ENCODE peak calls at places on chromosomes 3 and 15, in six cellular contexts. K, T, E, R, S and U are unnamed samples.

GRCh38 chr3:31760654-31761053 is 220.4 kb downstream of the OSBPL10 start:
- DNase-seq in T (no peak), S (no peak), E (no peak), K (no peak), R (peak; percentile 46), U (no peak)

GRCh38 chr3:72591522-72592421 is 256.5 kb downstream of the SHQ1 start:
- DNase-seq in K (no peak), R (peak; percentile 69), E (no peak), T (no peak), S (peak; percentile 93), U (peak; percentile 81)

GRCh38 chr3:183551930-183552329 is 3.6 kb downstream of the KLHL6 start:
- DNase-seq in R (no peak), S (no peak), K (no peak), E (no peak), T (peak; percentile 35), U (no peak)

GRCh38 chr3:146148468-146148931 is 12.5 kb downstream of the PLOD2 start:
- DNase-seq in E (no peak), T (no peak), S (no peak), R (peak; percentile 47), K (no peak), U (no peak)

GRCh38 chr15:45634442-45635190 is at the start of gene SQOR:
- DNase-seq in T (peak; percentile 68), S (peak; percentile 82), R (peak; percentile 54), E (peak; percentile 53), K (peak; percentile 58), U (peak; percentile 60)

GRCh38 chr3:57397175-57398026 is 104.9 kb upstream of the ASB14 start:
- DNase-seq in R (peak; percentile 42), E (peak; percentile 60), K (peak; percentile 11), S (peak; percentile 70), T (peak; percentile 44), U (peak; percentile 14)

GRCh38 chr15:69760890-69761568 is 308.4 kb downstream of the RPLP1 start:
- DNase-seq in E (no peak), R (peak; percentile 99), T (peak; percentile 69), S (peak; percentile 96), K (no peak), U (peak; percentile 99)

GRCh38 chr3:186386883-186387560 is 25.0 kb upstream of the DGKG start:
- DNase-seq in E (no peak), T (no peak), R (no peak), K (no peak), S (no peak), U (no peak)

GRCh38 chr15:92733934-92734521 is 78.5 kb upstream of the FAM174B start:
- DNase-seq in S (peak; percentile 51), K (no peak), E (no peak), R (peak; percentile 11), T (peak; percentile 7), U (no peak)

GRCh38 chr3:197023241-197023997 is 6.2 kb downstream of the MELTF start:
- DNase-seq in T (no peak), K (no peak), S (no peak), E (no peak), R (no peak), U (no peak)

GRCh38 chr3:144142151-144142855 is 170.7 kb downstream of the DIPK2A start:
- DNase-seq in T (no peak), R (peak; percentile 82), S (peak; percentile 66), K (no peak), E (no peak), U (peak; percentile 60)

GRCh38 chr3:15693340-15693739 is 91.8 kb downstream of the BTD start:
- DNase-seq in T (no peak), S (no peak), K (no peak), E (no peak), R (peak; percentile 19), U (no peak)

GRCh38 chr15:100831466-100831865 is 48.2 kb upstream of the ALDH1A3 start:
- DNase-seq in T (no peak), S (no peak), R (no peak), E (no peak), K (no peak), U (no peak)

GRCh38 chr15:74525328-74525727 is 15.7 kb upstream of the ARID3B start:
- DNase-seq in T (no peak), S (no peak), E (no peak), R (no peak), K (no peak), U (no peak)

GRCh38 chr3:177681156-177681555 is 483.9 kb upstream of the TBL1XR1 start:
- DNase-seq in R (no peak), S (no peak), K (no peak), E (no peak), T (no peak), U (no peak)

GRCh38 chr15:70121656-70122297 is 24.1 kb upstream of the TLE3 start:
- DNase-seq in T (no peak), S (peak; percentile 94), K (no peak), E (no peak), R (peak; percentile 80), U (peak; percentile 81)

GRCh38 chr3:48983096-48983495 is 6.9 kb upstream of the P4HTM start:
- DNase-seq in R (no peak), S (no peak), K (no peak), E (no peak), T (no peak), U (no peak)

GRCh38 chr3:57555316-57555715 is 758 bp upstream of the PDE12 start:
- DNase-seq in S (no peak), E (no peak), R (no peak), T (no peak), K (no peak), U (no peak)

GRCh38 chr15:89333959-89334509 is 590 bp downstream of the POLG start:
- DNase-seq in S (no peak), R (no peak), E (no peak), K (no peak), T (no peak), U (no peak)

GRCh38 chr3:42654331-42655201 is 1.1 kb downstream of the ZBTB47 start:
- DNase-seq in R (peak; percentile 44), E (peak; percentile 59), T (no peak), S (peak; percentile 85), K (peak; percentile 78), U (no peak)

GRCh38 chr3:186331043-186331442 is 31.0 kb downstream of the DGKG start:
- DNase-seq in E (no peak), T (no peak), R (no peak), K (no peak), S (no peak), U (no peak)

GRCh38 chr15:35038655-35039534 is 46.2 kb downstream of the NANOGP8 start:
- DNase-seq in T (no peak), R (peak; percentile 77), E (no peak), K (no peak), S (no peak), U (no peak)

GRCh38 chr3:10361375-10361774 is 40.5 kb upstream of the SEC13 start:
- DNase-seq in R (no peak), S (no peak), E (no peak), K (no peak), T (no peak), U (no peak)

GRCh38 chr3:61819861-61820260 is 258.5 kb downstream of the PTPRG start:
- DNase-seq in E (no peak), R (peak; percentile 34), S (no peak), K (no peak), T (no peak), U (no peak)

GRCh38 chr3:178170698-178171535 is 365.3 kb upstream of the KCNMB2 start:
- DNase-seq in K (peak; percentile 5), E (no peak), T (no peak), S (peak; percentile 21), R (peak; percentile 86), U (peak; percentile 62)

GRCh38 chr3:129608087-129608935 is 1.8 kb upstream of the PLXND1 start:
- DNase-seq in E (peak; percentile 57), R (peak; percentile 69), K (peak; percentile 64), T (no peak), S (no peak), U (no peak)

GRCh38 chr15:29538110-29538509 is 268.5 kb upstream of the NSMCE3 start:
- DNase-seq in T (no peak), E (no peak), S (no peak), K (no peak), R (no peak), U (no peak)

GRCh38 chr3:142337994-142338393 is 109.8 kb downstream of the XRN1 start:
- DNase-seq in K (no peak), T (no peak), R (no peak), E (no peak), S (no peak), U (no peak)